ENCODE peak calls at places on chromosome 21, in four cellular contexts. V is IMR-90, W is neuronal stem cell, B is H1. M is an unnamed sample.

GRCh38 chr21:25373126-25374082 is 233.9 kb downstream of the MRPL39 start:
- DNase-seq in V (no peak), W (no peak), B (no peak), M (peak; percentile 84)

GRCh38 chr21:42309753-42310213 is 5.4 kb downstream of the TFF3 start:
- DNase-seq in V (peak; percentile 5), W (peak; percentile 80), B (no peak), M (peak; percentile 78)

GRCh38 chr21:41957991-41958766 is 4.4 kb upstream of the C2CD2 start:
- DNase-seq in V (peak; percentile 98), W (no peak), B (no peak), M (peak; percentile 75)

GRCh38 chr21:37435719-37436118 is 69.1 kb downstream of the DYRK1A start:
- DNase-seq in V (no peak), W (no peak), B (no peak), M (no peak)

GRCh38 chr21:28663111-28663693 is 329.5 kb downstream of the LTN1 start:
- DNase-seq in V (no peak), W (no peak), B (no peak), M (no peak)

GRCh38 chr21:25323356-25323949 is 283.8 kb downstream of the MRPL39 start:
- DNase-seq in V (no peak), W (no peak), B (no peak), M (no peak)

GRCh38 chr21:42300956-42301355 is 14.3 kb downstream of the TFF3 start:
- DNase-seq in V (no peak), W (no peak), B (no peak), M (no peak)

GRCh38 chr21:8993284-8993942 is 1528.0 kb upstream of the TPTE start:
- DNase-seq in V (no peak), W (no peak), B (no peak), M (no peak)

GRCh38 chr21:23952269-23952668 is 1655.0 kb downstream of the MRPL39 start:
- DNase-seq in V (no peak), W (no peak), B (no peak), M (no peak)

GRCh38 chr21:36211660-36212512 is 55.3 kb downstream of the DOP1B start:
- DNase-seq in V (peak; percentile 93), W (no peak), B (no peak), M (no peak)

GRCh38 chr21:28633803-28634572 is 358.7 kb downstream of the LTN1 start:
- DNase-seq in V (peak; percentile 95), W (no peak), B (no peak), M (no peak)

GRCh38 chr21:26877015-26877414 is 31.8 kb upstream of the ADAMTS1 start:
- DNase-seq in V (no peak), W (no peak), B (no peak), M (no peak)

GRCh38 chr21:30463713-30464112 is 16.5 kb downstream of the KRTAP19-1 start:
- DNase-seq in V (no peak), W (no peak), B (no peak), M (peak; percentile 49)

GRCh38 chr21:33011462-33011861 is 14.3 kb upstream of the OLIG2 start:
- DNase-seq in V (peak; percentile 75), W (no peak), B (no peak), M (no peak)

GRCh38 chr21:38159355-38159754 is 97.4 kb upstream of the KCNJ15 start:
- DNase-seq in V (peak; percentile 84), W (peak; percentile 44), B (peak; percentile 39), M (peak; percentile 87)

GRCh38 chr21:39185157-39185556 is 1.9 kb upstream of the PSMG1 start:
- DNase-seq in V (no peak), W (no peak), B (no peak), M (no peak)

GRCh38 chr21:37784591-37785318 is 131.5 kb downstream of the KCNJ6 start:
- DNase-seq in V (no peak), W (no peak), B (no peak), M (no peak)

GRCh38 chr21:32364387-32364786 is 28.4 kb downstream of the URB1 start:
- DNase-seq in V (no peak), W (no peak), B (no peak), M (no peak)

GRCh38 chr21:26437326-26438009 is 135.6 kb downstream of the CYYR1 start:
- DNase-seq in V (no peak), W (no peak), B (no peak), M (no peak)

GRCh38 chr21:35252831-35253230 is 203.7 kb upstream of the RUNX1 start:
- DNase-seq in V (peak; percentile 61), W (no peak), B (no peak), M (no peak)

GRCh38 chr21:15521644-15522001 is 208.2 kb upstream of the USP25 start:
- DNase-seq in V (no peak), W (no peak), B (no peak), M (no peak)

GRCh38 chr21:15520811-15521643 is 208.8 kb upstream of the USP25 start:
- DNase-seq in V (peak; percentile 0), W (no peak), B (no peak), M (peak; percentile 37)

GRCh38 chr21:15524855-15525254 is 204.9 kb upstream of the USP25 start:
- DNase-seq in V (no peak), W (no peak), B (no peak), M (no peak)

GRCh38 chr21:15526793-15527192 is 203.0 kb upstream of the USP25 start:
- DNase-seq in V (no peak), W (no peak), B (no peak), M (no peak)

DNA sequence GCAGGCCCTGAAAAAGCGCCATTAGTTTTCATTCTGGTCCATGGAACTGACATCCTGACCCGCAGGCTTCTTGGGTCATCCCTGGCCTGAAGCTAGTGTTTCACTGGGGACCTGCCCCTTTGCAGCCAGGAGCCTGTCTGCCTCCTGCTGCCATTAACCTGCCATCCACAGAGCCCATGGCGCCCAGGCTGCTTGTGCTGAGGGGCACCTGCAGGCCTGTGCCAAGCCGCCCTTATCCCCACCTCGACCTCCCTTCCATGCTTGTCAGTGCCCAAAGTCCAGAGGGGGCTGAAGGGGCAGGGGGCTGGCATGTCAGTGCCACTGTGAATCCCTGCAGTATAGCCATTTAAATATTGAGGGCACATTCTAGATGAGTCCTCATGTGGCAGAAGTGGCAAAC is 207.6 kb upstream of the USP25 start:
- DNase-seq in V (no peak), W (no peak), B (no peak), M (no peak)
- H3K9ac ChIP-seq in V (no peak overlapping the region), W (no peak overlapping the region), B (no peak overlapping the region), M (no peak overlapping the region)

DNA sequence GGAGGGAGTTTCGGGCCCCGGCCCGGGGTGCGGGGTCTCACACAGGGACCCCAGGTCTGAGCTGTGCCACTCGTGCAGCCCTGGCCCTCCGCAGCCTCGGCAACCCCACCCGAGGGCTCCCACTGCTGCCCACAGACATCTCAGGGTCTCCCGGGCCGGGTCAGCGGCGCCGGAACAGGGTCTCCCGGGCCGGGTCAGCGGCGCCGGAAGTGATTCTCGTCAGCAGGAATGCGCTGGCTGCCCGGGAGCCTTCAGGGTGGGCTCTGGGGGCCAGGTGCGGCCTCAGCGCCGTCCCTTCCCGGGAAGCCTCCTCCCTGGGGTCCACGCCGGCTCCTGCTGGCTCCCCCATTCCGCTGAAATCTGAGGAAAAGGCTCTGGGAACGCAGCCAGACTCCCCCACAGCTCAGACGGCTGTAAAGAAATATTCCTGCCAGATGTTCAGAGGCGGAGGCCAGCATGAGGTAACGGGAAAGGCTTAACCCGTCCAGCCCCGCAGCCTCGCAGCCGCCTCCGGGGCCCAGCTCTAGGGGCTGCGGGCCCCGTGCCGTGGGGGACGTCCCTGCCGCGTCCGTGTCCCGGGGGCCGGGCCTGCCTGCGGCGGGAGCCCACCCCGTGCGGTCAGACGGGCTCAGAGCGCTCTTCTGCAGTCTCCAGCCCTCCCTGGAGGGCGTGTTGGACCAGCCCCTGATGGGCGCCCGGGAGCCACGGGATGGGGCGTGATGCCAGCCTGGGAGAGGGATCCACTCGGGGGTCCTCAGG is 8.7 kb upstream of the COL6A1 start:
- DNase-seq in V (peak; percentile 92), W (no peak), B (no peak), M (peak; percentile 58)
- H2AK5ac ChIP-seq in V (peak overlapping the region; percentile 99), W (peak overlapping the region; percentile 93), B (no peak overlapping the region), M (peak overlapping the region; percentile 45)

DNA sequence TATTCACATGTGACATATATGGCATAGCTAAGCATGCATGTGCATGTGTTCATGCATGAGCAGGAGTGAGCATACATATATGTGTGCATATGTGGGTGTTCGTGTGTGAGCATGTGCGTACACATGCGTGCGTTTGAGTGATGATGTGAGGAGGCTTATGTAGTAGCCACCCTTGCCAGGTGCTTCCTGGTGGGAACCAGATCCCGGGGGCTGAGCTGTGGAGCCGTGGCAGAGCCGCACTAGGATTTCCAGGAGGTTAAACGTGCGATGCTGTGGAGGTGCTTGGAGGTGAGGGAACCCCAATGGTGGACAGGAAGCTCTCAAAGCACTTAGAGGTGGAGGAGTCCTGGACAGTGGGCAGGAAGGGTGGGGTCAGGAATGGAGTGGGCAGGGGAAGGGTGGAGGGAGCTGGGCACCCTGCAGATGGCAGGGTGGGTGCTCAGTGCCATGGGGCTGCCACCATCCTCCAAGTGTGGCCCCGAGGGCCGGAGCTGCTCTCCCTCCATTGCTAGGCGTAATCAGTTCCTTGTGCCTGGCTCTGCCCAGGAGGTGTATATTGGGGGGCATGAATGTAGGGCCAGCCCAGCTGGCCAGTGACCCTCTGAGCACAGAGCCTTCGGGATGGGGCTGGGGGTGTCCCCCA is 48.5 kb downstream of the COL18A1 start:
- DNase-seq in V (no peak), W (no peak), B (no peak), M (no peak)
- H3K4me1 ChIP-seq in V (peaks cover 37% of the 10 kb centered on the region), W (peaks cover 9% of the 10 kb centered on the region), B (no peaks in the 10 kb centered on the region), M (no peaks in the 10 kb centered on the region)

GRCh38 chr21:40846566-40847411 is at the start of gene DSCAM:
- DNase-seq in V (no peak), W (peak; percentile 46), B (no peak), M (peak; percentile 67)
- H3K9ac ChIP-seq in V (no peak within 1 kb of the TSS), W (peak within 1 kb of the TSS; percentile 72), B (no peak within 1 kb of the TSS), M (no peak within 1 kb of the TSS)

GRCh38 chr21:34031835-34032370 is 41.5 kb upstream of the MRPS6 start:
- DNase-seq in V (no peak), W (no peak), B (no peak), M (no peak)

GRCh38 chr21:34037446-34037845 is 35.9 kb upstream of the MRPS6 start:
- DNase-seq in V (peak; percentile 75), W (no peak), B (no peak), M (no peak)

GRCh38 chr21:34034369-34035014 is 38.9 kb upstream of the MRPS6 start:
- DNase-seq in V (no peak), W (no peak), B (no peak), M (peak; percentile 15)

GRCh38 chr21:34037009-34037408 is 36.4 kb upstream of the MRPS6 start:
- DNase-seq in V (no peak), W (no peak), B (no peak), M (no peak)

GRCh38 chr21:34035619-34036354 is 37.6 kb upstream of the MRPS6 start:
- DNase-seq in V (no peak), W (no peak), B (no peak), M (no peak)
- H2AK5ac ChIP-seq in V (no peak overlapping the region), W (no peak overlapping the region), B (no peak overlapping the region), M (no peak overlapping the region)

DNA sequence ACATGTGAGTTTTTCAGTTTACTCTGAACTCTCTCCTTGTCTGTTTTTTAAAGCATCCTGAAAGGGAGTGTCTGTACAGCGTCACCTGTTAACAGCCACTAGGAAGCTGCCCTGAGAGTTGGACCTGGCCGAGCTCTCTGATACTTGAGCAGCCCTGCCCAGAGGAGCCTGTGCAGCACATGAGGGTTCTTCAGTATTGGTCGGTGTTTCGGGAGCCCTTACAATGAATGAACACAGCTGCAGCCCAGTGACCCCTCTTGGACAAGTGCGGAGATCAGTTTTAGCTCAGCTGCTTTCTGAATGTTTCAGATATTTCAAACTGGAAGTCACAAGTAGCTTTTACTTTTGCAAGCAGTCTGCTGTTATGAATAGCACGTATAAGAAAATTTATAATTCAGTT is 39.2 kb downstream of the ADARB1 start:
- DNase-seq in V (no peak), W (no peak), B (no peak), M (no peak)
- H3K4me1 ChIP-seq in V (peaks cover 16% of the 10 kb centered on the region), W (no peaks in the 10 kb centered on the region), B (no peaks in the 10 kb centered on the region), M (no peaks in the 10 kb centered on the region)

M was measured in mesendoderm.